ENCODE peak calls at places on chromosomes 6 and 20, in nine cellular contexts. G is colonic mucosa, Q is tibial artery, O is brain microvascular endothelial cell, P is heart right ventricle, N is OCI-LY7, U is Panc1, H is stomach, L is PC-3. A is an unnamed sample.

GRCh38 chr20:4135385-4136077 is 120.2 kb upstream of the RNF24 start:
- DNase-seq in G (peak), Q (no peak), O (peak), P (no peak), N (no peak), U (peak), H (peak), L (peak), A (no peak)

GRCh38 chr20:11912013-11912663 is 5.6 kb upstream of the BTBD3 start:
- DNase-seq in G (no peak), Q (no peak), O (no peak), P (no peak), N (no peak), U (no peak), H (no peak), L (peak), A (no peak)

GRCh38 chr6:49849121-49849907 is 17.0 kb downstream of the CRISP1 start:
- DNase-seq in G (no peak), Q (no peak), O (peak), P (no peak), N (peak), U (peak), H (no peak), L (peak), A (no peak)

GRCh38 chr6:25257686-25258348 is 21.4 kb upstream of the CARMIL1 start:
- DNase-seq in G (no peak), Q (no peak), O (no peak), P (no peak), N (no peak), U (no peak), H (no peak), L (no peak), A (no peak)

GRCh38 chr6:85458184-85458583 is 8.3 kb downstream of the NT5E start:
- DNase-seq in G (no peak), Q (no peak), O (no peak), P (no peak), N (peak), U (no peak), H (no peak), L (no peak), A (no peak)

GRCh38 chr6:16182428-16182827 is 53.5 kb downstream of the MYLIP start:
- DNase-seq in G (no peak), Q (no peak), O (no peak), P (no peak), N (no peak), U (no peak), H (no peak), L (no peak), A (no peak)

GRCh38 chr20:7003598-7003997 is 236.1 kb downstream of the BMP2 start:
- DNase-seq in G (no peak), Q (no peak), O (no peak), P (no peak), N (no peak), U (no peak), H (no peak), L (peak), A (no peak)

GRCh38 chr6:71726121-71726520 is 160.2 kb upstream of the RIMS1 start:
- DNase-seq in G (no peak), Q (no peak), O (no peak), P (no peak), N (no peak), U (no peak), H (no peak), L (no peak), A (no peak)

GRCh38 chr6:137341721-137342195 is 122.6 kb upstream of the IFNGR1 start:
- DNase-seq in G (peak), Q (no peak), O (no peak), P (peak), N (peak), U (no peak), H (peak), L (peak), A (peak)

GRCh38 chr6:157461000-157461915 is 80.3 kb downstream of the ZDHHC14 start:
- DNase-seq in G (no peak), Q (no peak), O (peak), P (no peak), N (no peak), U (no peak), H (no peak), L (no peak), A (no peak)

GRCh38 chr20:63118303-63118670 is 97.6 kb downstream of the YTHDF1 start:
- DNase-seq in G (no peak), Q (no peak), O (no peak), P (no peak), N (no peak), U (no peak), H (no peak), L (no peak), A (no peak)

GRCh38 chr6:149964243-149965190 is 774 bp downstream of the ULBP1 start:
- DNase-seq in G (peak), Q (no peak), O (peak), P (no peak), N (no peak), U (no peak), H (no peak), L (no peak), A (no peak)

GRCh38 chr20:53621482-53622246 is 28.0 kb upstream of the ZNF217 start:
- DNase-seq in G (peak), Q (peak), O (no peak), P (peak), N (peak), U (peak), H (peak), L (peak), A (no peak)

GRCh38 chr6:16319813-16320532 is 81.6 kb downstream of the GMPR start:
- DNase-seq in G (peak), Q (peak), O (peak), P (peak), N (no peak), U (peak), H (peak), L (peak), A (peak)

GRCh38 chr6:13918686-13919085 is 6.1 kb upstream of the RNF182 start:
- DNase-seq in G (no peak), Q (no peak), O (no peak), P (no peak), N (no peak), U (no peak), H (no peak), L (no peak), A (no peak)

GRCh38 chr20:22690616-22691179 is 106.3 kb upstream of the FOXA2 start:
- DNase-seq in G (no peak), Q (no peak), O (no peak), P (no peak), N (no peak), U (no peak), H (no peak), L (no peak), A (no peak)

GRCh38 chr6:150229775-150230561 is 87.1 kb downstream of the PPP1R14C start:
- DNase-seq in G (no peak), Q (no peak), O (no peak), P (no peak), N (no peak), U (no peak), H (no peak), L (peak), A (no peak)

GRCh38 chr6:43297644-43298564 is at the start of gene SLC22A7:
- DNase-seq in G (no peak), Q (no peak), O (no peak), P (peak), N (no peak), U (no peak), H (peak), L (no peak), A (no peak)

GRCh38 chr6:160139420-160139851 is 17.8 kb downstream of the SLC22A1 start:
- DNase-seq in G (no peak), Q (no peak), O (peak), P (no peak), N (no peak), U (no peak), H (no peak), L (peak), A (no peak)

GRCh38 chr6:158818008-158818579 is 1.1 kb downstream of the EZR start:
- DNase-seq in G (peak), Q (peak), O (peak), P (peak), N (peak), U (no peak), H (peak), L (peak), A (no peak)

GRCh38 chr6:143192766-143193165 is 132.1 kb downstream of the AIG1 start:
- DNase-seq in G (no peak), Q (no peak), O (no peak), P (no peak), N (no peak), U (no peak), H (no peak), L (no peak), A (no peak)

GRCh38 chr20:3857405-3857804 is 10.8 kb downstream of the MAVS start:
- DNase-seq in G (no peak), Q (no peak), O (no peak), P (no peak), N (no peak), U (no peak), H (no peak), L (no peak), A (no peak)

GRCh38 chr6:7051780-7052440 is 55.9 kb upstream of the RREB1 start:
- DNase-seq in G (peak), Q (no peak), O (peak), P (peak), N (no peak), U (no peak), H (peak), L (peak), A (no peak)

GRCh38 chr20:32965581-32966373 is 38.5 kb downstream of the SUN5 start:
- DNase-seq in G (peak), Q (peak), O (no peak), P (no peak), N (no peak), U (no peak), H (peak), L (no peak), A (no peak)

GRCh38 chr6:148750826-148751225 is 4.0 kb downstream of the UST start:
- DNase-seq in G (no peak), Q (no peak), O (no peak), P (no peak), N (no peak), U (no peak), H (no peak), L (no peak), A (no peak)

GRCh38 chr20:33600414-33600813 is 61.7 kb upstream of the C20orf144 start:
- DNase-seq in G (no peak), Q (no peak), O (no peak), P (no peak), N (no peak), U (no peak), H (no peak), L (no peak), A (no peak)

GRCh38 chr6:83311231-83311630 is 118.1 kb downstream of the RWDD2A start:
- DNase-seq in G (no peak), Q (no peak), O (no peak), P (no peak), N (no peak), U (no peak), H (no peak), L (no peak), A (no peak)

GRCh38 chr6:99790679-99791078 is 184.0 kb downstream of the PRDM13 start:
- DNase-seq in G (no peak), Q (no peak), O (no peak), P (no peak), N (peak), U (no peak), H (no peak), L (peak), A (no peak)

GRCh38 chr6:116476021-116476678 is 15.0 kb downstream of the CALHM6 start:
- DNase-seq in G (no peak), Q (no peak), O (no peak), P (no peak), N (peak), U (no peak), H (no peak), L (no peak), A (no peak)

GRCh38 chr6:95286874-95287273 is 290.5 kb upstream of the MANEA start:
- DNase-seq in G (no peak), Q (no peak), O (no peak), P (no peak), N (no peak), U (no peak), H (no peak), L (no peak), A (no peak)

GRCh38 chr6:43933111-43933885 is 163.3 kb downstream of the VEGFA start:
- DNase-seq in G (no peak), Q (peak), O (no peak), P (no peak), N (no peak), U (no peak), H (no peak), L (no peak), A (peak)

GRCh38 chr6:36633915-36634314 is 39.8 kb downstream of the SRSF3 start:
- DNase-seq in G (peak), Q (peak), O (peak), P (peak), N (no peak), U (no peak), H (peak), L (peak), A (no peak)

DNA sequence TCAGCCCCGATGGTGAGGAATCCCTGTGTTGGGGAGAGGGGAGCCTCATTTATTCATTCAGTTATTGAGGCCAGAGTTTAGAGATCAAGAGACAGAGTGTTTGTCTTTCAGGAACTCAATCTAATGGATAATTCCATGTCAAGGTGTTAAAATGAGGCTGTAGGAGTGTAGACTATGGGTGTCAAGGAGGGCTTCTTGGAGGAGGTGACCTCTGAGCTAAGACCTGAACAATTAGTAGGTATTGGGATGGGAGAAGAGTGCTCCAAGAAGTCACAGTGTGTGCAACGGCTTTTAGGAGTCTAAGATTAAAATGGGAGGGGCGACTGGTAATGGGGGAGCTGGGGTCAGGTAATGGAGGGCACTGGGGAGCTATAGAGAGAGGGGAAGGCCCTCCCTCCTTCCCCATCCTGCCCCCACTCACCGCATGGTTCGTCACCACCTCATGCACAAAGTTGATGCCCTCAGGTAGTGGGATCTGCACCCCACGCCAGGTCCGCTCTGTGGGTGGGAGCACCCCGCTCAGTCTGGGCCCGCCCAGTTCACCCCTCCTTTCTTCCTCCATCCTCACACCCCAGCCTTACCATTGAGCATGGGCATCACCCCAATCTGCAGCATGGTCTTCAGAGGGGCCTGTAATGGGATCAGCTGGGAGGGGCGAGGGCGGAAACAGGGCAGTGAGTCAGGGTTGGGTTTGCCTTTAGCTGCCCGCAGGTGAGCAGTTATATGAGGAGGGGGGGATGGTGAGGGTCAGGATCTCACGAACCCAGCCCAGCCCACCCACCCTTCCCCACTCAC is 8.1 kb downstream of the CTSA start:
- DNase-seq in G (no peak), Q (no peak), O (no peak), P (no peak), N (no peak), U (no peak), H (no peak), L (no peak), A (no peak)
- H3K27ac ChIP-seq in G (no peak), Q (no peak), O (no peak), P (no peak), N (no peak), U (no peak), H (no peak), L (no peak), A (no peak)

DNA sequence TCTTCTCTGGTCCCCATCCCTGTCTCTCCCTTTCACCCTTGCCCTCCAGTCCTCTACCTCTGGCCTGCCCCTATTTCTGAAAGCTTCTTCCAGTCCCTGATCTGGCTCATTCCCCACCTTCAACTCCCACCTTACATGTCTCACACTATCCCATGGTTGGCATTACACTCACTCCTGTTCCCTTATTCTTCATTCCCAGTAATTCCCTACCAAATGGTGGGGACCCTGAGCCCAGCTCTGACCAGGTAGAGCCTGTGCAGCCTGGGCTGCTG is 6.4 kb downstream of the TP53INP2 start:
- DNase-seq in G (no peak), Q (no peak), O (no peak), P (no peak), N (no peak), U (no peak), H (no peak), L (no peak), A (no peak)
- H3K4me3 ChIP-seq in G (no peak), Q (peak), O (peak), P (peak), N (no peak), U (peak), H (peak), L (peak), A (peak)

DNA sequence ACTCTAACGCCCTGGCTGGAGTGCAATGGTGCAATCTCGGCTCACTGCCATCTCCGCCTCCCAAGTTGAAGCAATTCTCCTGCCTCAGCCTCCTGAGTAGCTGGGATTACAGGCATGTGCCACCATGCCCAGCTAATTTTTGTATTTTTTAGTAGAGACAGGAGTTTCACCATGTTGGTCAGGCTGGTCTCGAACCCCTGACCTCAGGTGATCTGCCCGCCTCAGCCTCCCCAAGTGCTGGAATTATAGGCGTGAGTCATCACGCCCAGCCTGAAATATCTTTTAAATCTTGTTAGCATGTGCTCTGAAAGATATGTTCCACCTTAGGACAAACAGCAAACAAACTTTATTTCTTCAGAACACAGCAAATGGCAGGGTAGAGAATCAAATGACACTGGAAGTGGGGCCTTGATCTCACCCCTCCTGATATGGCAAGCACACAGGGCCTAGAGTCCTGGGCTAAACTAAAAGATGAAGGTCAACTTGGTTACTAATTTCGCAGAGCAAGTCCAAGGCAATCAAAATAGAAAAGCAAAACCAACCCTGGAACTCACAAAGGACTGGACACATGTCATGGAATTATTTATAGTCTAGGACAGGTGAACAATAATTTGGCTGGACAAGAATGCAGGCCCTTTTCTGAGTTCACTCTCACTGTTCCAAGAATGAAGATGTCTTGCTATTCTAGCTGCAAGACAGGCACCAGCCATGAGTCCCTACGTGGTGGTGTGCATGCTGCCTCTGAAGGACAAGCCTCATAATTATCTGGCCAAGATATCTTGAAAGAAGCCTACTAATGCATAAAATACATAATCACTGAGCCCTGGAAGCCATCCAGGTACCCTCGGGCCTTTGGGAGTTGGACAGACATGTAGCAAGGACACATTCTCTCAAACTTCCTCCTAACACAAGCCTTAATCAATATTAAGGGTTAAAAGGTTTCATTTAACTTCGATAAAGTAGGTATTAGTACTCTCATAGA is 35.6 kb downstream of the B4GALT5 start:
- DNase-seq in G (no peak), Q (no peak), O (no peak), P (no peak), N (no peak), U (no peak), H (peak), L (peak), A (no peak)
- H3K27ac ChIP-seq in G (peak), Q (peak), O (peak), P (peak), N (no peak), U (peak), H (peak), L (peak), A (peak)

GRCh38 chr6:28632326-28632851 is 106.7 kb downstream of the GPX5 start:
- DNase-seq in G (no peak), Q (no peak), O (no peak), P (no peak), N (no peak), U (no peak), H (no peak), L (no peak), A (no peak)

GRCh38 chr6:28635547-28636158 is 110.0 kb downstream of the GPX5 start:
- DNase-seq in G (no peak), Q (no peak), O (no peak), P (no peak), N (no peak), U (no peak), H (no peak), L (no peak), A (peak)

GRCh38 chr6:28633445-28634215 is 107.9 kb downstream of the GPX5 start:
- DNase-seq in G (no peak), Q (no peak), O (no peak), P (no peak), N (no peak), U (no peak), H (no peak), L (no peak), A (no peak)

GRCh38 chr6:28634758-28635546 is 109.3 kb downstream of the GPX5 start:
- DNase-seq in G (peak), Q (no peak), O (no peak), P (no peak), N (no peak), U (no peak), H (no peak), L (peak), A (peak)

DNA sequence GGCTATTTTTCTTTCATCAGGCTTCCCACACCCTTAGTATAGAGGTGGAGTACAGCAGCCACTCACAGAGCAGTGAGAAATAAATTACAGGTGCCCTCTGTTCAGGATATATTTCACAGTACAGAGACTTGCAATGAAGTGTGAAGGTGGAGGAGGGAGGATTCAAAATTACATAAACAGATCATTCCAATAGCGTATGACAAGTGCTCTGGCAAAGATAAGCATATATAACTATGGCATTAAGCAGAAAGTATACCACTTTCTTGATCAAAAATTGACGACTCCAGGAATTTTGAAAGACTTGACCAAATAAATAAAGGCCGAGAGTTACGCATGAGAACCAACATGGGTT is 108.7 kb downstream of the GPX5 start:
- DNase-seq in G (no peak), Q (no peak), O (no peak), P (no peak), N (no peak), U (no peak), H (no peak), L (no peak), A (no peak)
- H3K4me3 ChIP-seq in G (no peak), Q (peak), O (peak), P (peak), N (no peak), U (peak), H (no peak), L (peak), A (peak)

DNA sequence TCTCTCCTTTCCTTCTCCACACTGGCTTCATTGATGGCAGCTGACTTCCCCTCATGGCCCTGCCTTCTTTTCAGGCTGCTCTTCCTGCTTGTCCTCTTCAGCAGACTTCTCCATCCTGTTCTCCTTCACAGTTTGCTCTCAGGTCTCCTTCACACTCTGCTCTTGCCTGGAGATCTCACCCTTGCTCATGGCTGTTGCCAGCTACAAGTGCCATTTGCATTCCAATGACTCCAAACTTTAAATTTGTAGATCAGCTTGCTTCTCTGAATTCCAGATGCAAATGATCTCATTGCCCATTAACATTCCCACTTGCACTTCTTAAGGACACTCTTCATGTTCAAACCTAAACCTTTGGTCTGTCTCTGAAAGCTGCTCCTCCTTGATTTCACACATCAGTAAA is 343.0 kb downstream of the QKI start:
- DNase-seq in G (no peak), Q (no peak), O (no peak), P (no peak), N (peak), U (no peak), H (no peak), L (no peak), A (no peak)
- H3K27ac ChIP-seq in G (no peak), Q (no peak), O (no peak), P (no peak), N (peak), U (no peak), H (no peak), L (no peak), A (no peak)

GRCh38 chr20:10781526-10781925 is 107.7 kb upstream of the JAG1 start:
- DNase-seq in G (no peak), Q (no peak), O (no peak), P (no peak), N (no peak), U (no peak), H (no peak), L (no peak), A (no peak)
- H3K4me3 ChIP-seq in G (no peak), Q (no peak), O (no peak), P (no peak), N (no peak), U (no peak), H (no peak), L (no peak), A (no peak)

A was measured in dorsolateral prefrontal cortex.